ENCODE peak calls at places on chromosome 21, in four cellular contexts. One of them, this sample, is unnamed.
A peak's percentile ranks its signal among the peaks of the same experiment; 100 is the strongest.

GRCh38 chr21:17577701-17578100 is 35.0 kb downstream of the BTG3 start:
- DNase-seq in fibroblast of lung: no peak
- DNase-seq in adrenal gland: no peak
- DNase-seq in tibial artery: no peak
- DNase-seq in this sample: no peak

GRCh38 chr21:45811136-45811535 is 167.6 kb downstream of the PCBP3 start:
- DNase-seq in tibial artery: no peak
- DNase-seq in fibroblast of lung: no peak
- DNase-seq in adrenal gland: no peak
- DNase-seq in this sample: no peak

GRCh38 chr21:35227774-35228173 is 178.7 kb upstream of the RUNX1 start:
- DNase-seq in fibroblast of lung: no peak
- DNase-seq in adrenal gland: no peak
- DNase-seq in tibial artery: no peak
- DNase-seq in this sample: no peak

GRCh38 chr21:16578912-16579311 is 849.1 kb downstream of the USP25 start:
- DNase-seq in tibial artery: no peak
- DNase-seq in adrenal gland: no peak
- DNase-seq in fibroblast of lung: peak; percentile 35
- DNase-seq in this sample: peak; percentile 61

GRCh38 chr21:27519357-27519756 is 552.5 kb upstream of the ADAMTS5 start:
- DNase-seq in adrenal gland: no peak
- DNase-seq in fibroblast of lung: peak; percentile 91
- DNase-seq in tibial artery: no peak
- DNase-seq in this sample: no peak

GRCh38 chr21:46393941-46394818 is 64.5 kb upstream of the DIP2A start:
- DNase-seq in fibroblast of lung: no peak
- DNase-seq in tibial artery: no peak
- DNase-seq in adrenal gland: peak; percentile 51
- DNase-seq in this sample: no peak

GRCh38 chr21:45638707-45639106 is 4.8 kb upstream of the PCBP3 start:
- DNase-seq in adrenal gland: no peak
- DNase-seq in tibial artery: no peak
- DNase-seq in fibroblast of lung: no peak
- DNase-seq in this sample: no peak

GRCh38 chr21:27759091-27759659 is 792.3 kb upstream of the ADAMTS5 start:
- DNase-seq in tibial artery: no peak
- DNase-seq in fibroblast of lung: no peak
- DNase-seq in adrenal gland: peak; percentile 16
- DNase-seq in this sample: no peak

GRCh38 chr21:36425286-36425685 is 40.1 kb downstream of the CHAF1B start:
- DNase-seq in adrenal gland: no peak
- DNase-seq in tibial artery: no peak
- DNase-seq in fibroblast of lung: peak; percentile 43
- DNase-seq in this sample: no peak

GRCh38 chr21:45506241-45506817 is 35.9 kb downstream of the SLC19A1 start:
- DNase-seq in tibial artery: no peak
- DNase-seq in adrenal gland: peak; percentile 7
- DNase-seq in fibroblast of lung: no peak
- DNase-seq in this sample: no peak

GRCh38 chr21:15614757-15615156 is 115.0 kb upstream of the USP25 start:
- DNase-seq in fibroblast of lung: no peak
- DNase-seq in tibial artery: no peak
- DNase-seq in adrenal gland: no peak
- DNase-seq in this sample: peak; percentile 14

GRCh38 chr21:16117851-16118592 is 388.2 kb downstream of the USP25 start:
- DNase-seq in fibroblast of lung: peak; percentile 89
- DNase-seq in tibial artery: no peak
- DNase-seq in adrenal gland: no peak
- DNase-seq in this sample: no peak

GRCh38 chr21:36696640-36697472 is 2.1 kb upstream of the SIM2 start:
- DNase-seq in fibroblast of lung: no peak
- DNase-seq in tibial artery: no peak
- DNase-seq in adrenal gland: no peak
- DNase-seq in this sample: no peak

GRCh38 chr21:46416551-46416950 is 42.1 kb upstream of the DIP2A start:
- DNase-seq in fibroblast of lung: no peak
- DNase-seq in adrenal gland: no peak
- DNase-seq in tibial artery: no peak
- DNase-seq in this sample: no peak

GRCh38 chr21:41258617-41259016 is 58.0 kb upstream of the FAM3B start:
- DNase-seq in adrenal gland: no peak
- DNase-seq in fibroblast of lung: peak; percentile 75
- DNase-seq in tibial artery: no peak
- DNase-seq in this sample: no peak

GRCh38 chr21:27244356-27244755 is 277.5 kb upstream of the ADAMTS5 start:
- DNase-seq in tibial artery: no peak
- DNase-seq in adrenal gland: no peak
- DNase-seq in fibroblast of lung: peak; percentile 57
- DNase-seq in this sample: peak; percentile 24

GRCh38 chr21:46665566-46665965 is 30.1 kb downstream of the PRMT2 start:
- DNase-seq in adrenal gland: no peak
- DNase-seq in tibial artery: no peak
- DNase-seq in fibroblast of lung: no peak
- DNase-seq in this sample: no peak

GRCh38 chr21:35265170-35265877 is 216.2 kb upstream of the RUNX1 start:
- DNase-seq in fibroblast of lung: peak; percentile 61
- DNase-seq in adrenal gland: no peak
- DNase-seq in tibial artery: no peak
- DNase-seq in this sample: no peak

GRCh38 chr21:44711327-44712202 is at the start of gene TSPEAR:
- DNase-seq in adrenal gland: no peak
- DNase-seq in tibial artery: no peak
- DNase-seq in fibroblast of lung: no peak
- DNase-seq in this sample: peak; percentile 68

GRCh38 chr21:35399706-35400105 is 350.6 kb upstream of the RUNX1 start:
- DNase-seq in adrenal gland: no peak
- DNase-seq in fibroblast of lung: no peak
- DNase-seq in tibial artery: no peak
- DNase-seq in this sample: no peak

GRCh38 chr21:27164208-27165172 is 197.6 kb upstream of the ADAMTS5 start:
- DNase-seq in tibial artery: no peak
- DNase-seq in adrenal gland: no peak
- DNase-seq in fibroblast of lung: no peak
- DNase-seq in this sample: no peak

GRCh38 chr21:45981641-45982255 is at the start of gene COL6A1:
- DNase-seq in fibroblast of lung: no peak
- DNase-seq in tibial artery: peak; percentile 72
- DNase-seq in adrenal gland: peak; percentile 77
- DNase-seq in this sample: peak; percentile 80

GRCh38 chr21:45404726-45405270 is at the start of gene COL18A1:
- DNase-seq in adrenal gland: peak; percentile 68
- DNase-seq in tibial artery: no peak
- DNase-seq in fibroblast of lung: peak; percentile 56
- DNase-seq in this sample: peak; percentile 82

GRCh38 chr21:14270631-14271030 is 54.7 kb downstream of the RBM11 start:
- DNase-seq in tibial artery: no peak
- DNase-seq in fibroblast of lung: no peak
- DNase-seq in adrenal gland: no peak
- DNase-seq in this sample: no peak

GRCh38 chr21:45259206-45259795 is 28.4 kb downstream of the POFUT2 start:
- DNase-seq in fibroblast of lung: no peak
- DNase-seq in adrenal gland: peak; percentile 13
- DNase-seq in tibial artery: peak; percentile 18
- DNase-seq in this sample: peak; percentile 10

GRCh38 chr21:46226920-46227599 is 1.5 kb downstream of the LSS start:
- DNase-seq in adrenal gland: no peak
- DNase-seq in tibial artery: no peak
- DNase-seq in fibroblast of lung: peak; percentile 60
- DNase-seq in this sample: peak; percentile 78

DNA sequence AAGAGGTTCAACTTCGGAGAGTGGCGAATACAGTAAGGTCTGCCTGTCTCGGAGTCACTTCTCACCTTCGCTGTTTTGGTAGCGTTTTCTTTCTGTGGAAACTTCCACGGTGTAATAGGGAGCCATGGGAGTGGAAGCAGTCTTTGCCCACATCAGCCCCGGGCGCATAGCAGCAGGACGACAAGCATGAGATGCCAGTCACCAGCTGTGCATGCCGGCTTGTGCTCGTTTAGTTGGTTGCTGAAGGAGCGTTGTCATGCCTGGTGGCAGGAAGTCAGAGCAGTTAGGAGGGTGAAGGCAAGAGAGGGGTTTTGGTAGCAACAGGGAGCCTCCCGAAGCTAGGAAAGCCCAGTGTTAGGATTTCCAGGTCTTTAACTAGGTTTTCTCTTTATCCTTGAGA is 58.8 kb downstream of the MRPS6 start:
- DNase-seq in adrenal gland: no peak
- DNase-seq in fibroblast of lung: no peak
- DNase-seq in tibial artery: no peak
- DNase-seq in this sample: no peak
- H3K4me1 ChIP-seq in adrenal gland: peaks cover 58% of the 10 kb centered on the region
- H3K4me1 ChIP-seq in fibroblast of lung: peaks cover 18% of the 10 kb centered on the region
- H3K4me1 ChIP-seq in tibial artery: peaks cover 68% of the 10 kb centered on the region
- H3K4me1 ChIP-seq in this sample: peaks cover 62% of the 10 kb centered on the region

DNA sequence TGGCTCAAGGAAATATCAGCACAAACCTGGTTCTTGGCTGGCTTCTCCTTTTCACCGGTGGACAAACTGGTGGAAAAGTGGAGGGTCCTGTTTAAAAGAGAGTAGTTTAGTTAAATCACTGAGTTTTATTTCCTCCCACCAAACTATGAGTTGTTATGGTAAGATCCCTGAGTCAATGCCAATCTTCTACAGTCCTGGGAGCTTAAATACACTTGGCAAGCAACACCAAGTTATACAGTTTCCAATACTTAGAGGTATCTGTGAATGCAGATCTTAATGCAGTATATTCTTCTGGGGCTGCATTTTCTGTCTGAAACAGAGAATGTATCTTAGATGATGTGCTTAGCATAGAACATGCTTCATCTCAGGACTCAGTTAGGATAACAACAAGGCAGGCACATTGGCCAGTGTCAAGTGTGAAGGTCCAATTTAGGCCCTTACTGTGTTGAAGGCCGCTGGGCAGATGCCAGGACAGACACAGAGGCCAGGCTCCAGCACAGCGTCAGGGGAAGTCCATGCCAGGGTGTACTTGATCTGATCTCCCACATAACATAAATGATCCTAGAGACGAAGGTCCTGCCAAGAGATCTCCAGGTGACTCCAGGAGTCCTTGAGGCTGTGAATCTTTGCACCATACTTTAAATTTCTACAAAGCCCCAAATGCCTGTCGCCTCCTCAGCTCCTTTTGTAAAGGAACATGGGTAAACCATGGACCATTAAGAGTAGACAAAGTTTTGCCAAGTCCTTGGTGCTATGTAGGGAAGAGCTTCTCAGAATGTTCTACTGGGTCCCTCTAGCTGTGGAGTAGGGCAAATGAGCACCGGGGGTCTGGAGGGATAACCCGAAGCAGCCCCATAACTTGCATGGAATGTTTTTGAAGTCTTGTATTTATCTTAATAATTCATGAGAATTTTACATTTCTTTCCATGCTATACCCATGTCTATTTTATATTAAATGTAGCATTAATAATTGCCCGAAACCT is 76.8 kb downstream of the KCNJ15 start:
- DNase-seq in adrenal gland: no peak
- DNase-seq in fibroblast of lung: peak; percentile 41
- DNase-seq in tibial artery: no peak
- DNase-seq in this sample: peak; percentile 62
- TF ChIP-seq CTCF in adrenal gland: no peak
- TF ChIP-seq CTCF in fibroblast of lung: peak; percentile 49
- TF ChIP-seq CTCF in tibial artery: no peak
- TF ChIP-seq CTCF in this sample: peak; percentile 62

GRCh38 chr21:38815060-38815405 is 9.3 kb downstream of the ETS2 start:
- DNase-seq in adrenal gland: no peak
- DNase-seq in tibial artery: no peak
- DNase-seq in fibroblast of lung: no peak
- DNase-seq in this sample: no peak
- H3K4me1 ChIP-seq in adrenal gland: peaks cover 28% of the 10 kb centered on the region
- H3K4me1 ChIP-seq in tibial artery: peaks cover 14% of the 10 kb centered on the region
- H3K4me1 ChIP-seq in fibroblast of lung: peaks cover 12% of the 10 kb centered on the region
- H3K4me1 ChIP-seq in this sample: no peaks in the 10 kb centered on the region

DNA sequence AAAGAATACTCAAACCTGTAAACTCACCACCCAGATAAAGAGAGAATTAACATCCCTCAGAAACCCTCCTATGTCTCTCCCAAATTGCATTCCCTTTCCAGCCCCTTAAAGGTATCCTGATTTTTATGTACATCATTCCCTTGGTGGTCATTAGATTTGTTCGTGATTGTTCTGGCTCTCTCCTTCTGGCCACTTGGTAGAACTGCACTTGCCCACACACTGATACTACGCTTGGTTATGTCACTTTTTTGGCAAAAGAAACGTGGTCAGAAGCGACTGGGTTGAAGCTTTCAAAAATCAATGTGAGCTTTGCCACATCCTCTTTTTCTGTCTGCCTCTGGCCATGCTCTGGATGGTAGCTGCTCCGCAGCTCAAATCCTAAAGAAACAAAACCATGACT is 76.3 kb downstream of the KRTAP19-8 start:
- DNase-seq in tibial artery: no peak
- DNase-seq in adrenal gland: no peak
- DNase-seq in fibroblast of lung: no peak
- DNase-seq in this sample: no peak
- TF ChIP-seq CTCF in tibial artery: no peak
- TF ChIP-seq CTCF in adrenal gland: no peak
- TF ChIP-seq CTCF in fibroblast of lung: no peak
- TF ChIP-seq CTCF in this sample: no peak

DNA sequence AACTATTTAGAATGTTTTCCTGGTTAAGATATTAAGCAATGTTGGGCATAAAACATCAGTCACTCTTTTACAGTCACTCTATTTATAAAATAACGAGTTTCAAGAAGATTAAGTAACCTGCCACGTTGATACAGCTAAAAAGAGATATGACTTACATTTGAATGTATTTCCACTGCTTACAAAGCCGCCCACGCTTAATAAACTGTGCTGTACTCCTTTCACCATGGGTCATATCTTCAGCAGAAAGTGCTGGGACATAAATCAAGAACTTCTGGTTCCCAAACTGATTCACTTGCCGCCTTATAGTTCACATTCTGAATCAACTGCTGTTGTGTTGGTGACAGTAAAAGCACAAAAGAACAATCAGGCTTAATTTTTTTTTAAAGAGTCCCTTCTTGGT is 666.7 kb downstream of the NCAM2 start:
- DNase-seq in tibial artery: no peak
- DNase-seq in adrenal gland: no peak
- DNase-seq in fibroblast of lung: peak; percentile 17
- DNase-seq in this sample: peak; percentile 21
- H3K4me1 ChIP-seq in tibial artery: no peaks in the 10 kb centered on the region
- H3K4me1 ChIP-seq in adrenal gland: no peaks in the 10 kb centered on the region
- H3K4me1 ChIP-seq in fibroblast of lung: no peaks in the 10 kb centered on the region
- H3K4me1 ChIP-seq in this sample: peaks cover 7% of the 10 kb centered on the region